ENCODE peak calls at places on chromosomes 5 and 9, in five cellular contexts. D is neuronal stem cell, Y is mesenchymal stem cell, J is IMR-90, V is H9. G is an unnamed sample.

GRCh38 chr9:113566712-113567071 is 103.2 kb downstream of the RGS3 start:
- DNase-seq in Y (no peak), J (no peak), V (no peak), D (no peak), G (no peak)

GRCh38 chr5:163379298-163380155 is 57.9 kb upstream of the CCNG1 start:
- DNase-seq in V (no peak), D (no peak), Y (peak), J (peak), G (peak)

GRCh38 chr5:9361835-9362234 is 184.0 kb downstream of the SEMA5A start:
- DNase-seq in Y (peak), D (peak), V (peak), J (peak), G (peak)

GRCh38 chr9:125343518-125344284 is 82.1 kb downstream of the GAPVD1 start:
- DNase-seq in J (peak), D (peak), Y (peak), V (peak), G (no peak)

GRCh38 chr9:13278023-13278367 is 1.5 kb downstream of the MPDZ start:
- DNase-seq in Y (peak), J (peak), D (no peak), V (no peak), G (no peak)

GRCh38 chr5:56822961-56823360 is 7.6 kb downstream of the MAP3K1 start:
- DNase-seq in J (no peak), Y (no peak), V (no peak), D (no peak), G (no peak)

GRCh38 chr9:107480386-107480789 is 9.2 kb downstream of the KLF4 start:
- DNase-seq in V (no peak), Y (peak), J (peak), D (no peak), G (peak)

GRCh38 chr9:18473551-18474279 is at the start of gene ADAMTSL1:
- DNase-seq in V (peak), J (peak), D (peak), Y (peak), G (no peak)

GRCh38 chr9:6142816-6143454 is 72.7 kb upstream of the IL33 start:
- DNase-seq in J (no peak), D (no peak), Y (no peak), V (no peak), G (no peak)

GRCh38 chr9:77876091-77876490 is 155.5 kb downstream of the GNAQ start:
- DNase-seq in D (no peak), V (no peak), Y (peak), J (no peak), G (no peak)

GRCh38 chr5:43389679-43390329 is 22.4 kb downstream of the CCL28 start:
- DNase-seq in V (peak), Y (peak), D (peak), J (peak), G (peak)

GRCh38 chr9:106479679-106480078 is 383.3 kb upstream of the ZNF462 start:
- DNase-seq in V (no peak), J (no peak), D (no peak), Y (no peak), G (no peak)

GRCh38 chr5:133229931-133230664 is 178.3 kb downstream of the HSPA4 start:
- DNase-seq in V (no peak), D (no peak), J (peak), Y (no peak), G (no peak)

GRCh38 chr9:112033237-112034215 is 136.9 kb downstream of the UGCG start:
- DNase-seq in D (no peak), J (no peak), Y (peak), V (no peak), G (no peak)

GRCh38 chr9:116493183-116493582 is 193.9 kb upstream of the TRIM32 start:
- DNase-seq in Y (no peak), V (no peak), J (peak), D (no peak), G (no peak)

GRCh38 chr9:31153250-31153840 is 1231.1 kb upstream of the ACO1 start:
- DNase-seq in V (no peak), J (no peak), D (no peak), Y (peak), G (no peak)

GRCh38 chr5:119070828-119071572 is at the start of gene DMXL1:
- DNase-seq in V (peak), D (peak), J (peak), Y (peak), G (peak)

GRCh38 chr5:168039485-168040005 is 251.9 kb upstream of the WWC1 start:
- DNase-seq in V (no peak), Y (no peak), J (no peak), D (no peak), G (no peak)

GRCh38 chr9:111959468-111959941 is 62.9 kb downstream of the UGCG start:
- DNase-seq in Y (peak), V (no peak), J (peak), D (no peak), G (peak)

GRCh38 chr5:177071671-177072385 is 14.9 kb upstream of the FGFR4 start:
- DNase-seq in Y (peak), D (peak), V (peak), J (peak), G (peak)

GRCh38 chr5:60633336-60633735 is 66.6 kb downstream of the DEPDC1B start:
- DNase-seq in Y (peak), J (peak), D (no peak), V (no peak), G (peak)

GRCh38 chr5:26872337-26872736 is 166.0 kb downstream of the CDH9 start:
- DNase-seq in Y (no peak), V (no peak), D (no peak), J (no peak), G (no peak)

GRCh38 chr5:179613460-179614071 is 9.9 kb downstream of the HNRNPH1 start:
- DNase-seq in D (no peak), J (no peak), Y (no peak), V (no peak), G (peak)

GRCh38 chr5:178895615-178896571 is at the start of gene ZFP2:
- DNase-seq in J (peak), D (peak), Y (peak), V (peak), G (peak)

GRCh38 chr9:91240596-91240995 is 121.1 kb downstream of the AUH start:
- DNase-seq in J (no peak), V (no peak), D (no peak), Y (no peak), G (no peak)

GRCh38 chr5:75843319-75843718 is 126.1 kb upstream of the POC5 start:
- DNase-seq in D (no peak), V (no peak), J (no peak), Y (no peak), G (no peak)

GRCh38 chr5:2093859-2094615 is 211.3 kb upstream of the IRX4 start:
- DNase-seq in V (no peak), D (no peak), J (no peak), Y (no peak), G (no peak)

GRCh38 chr5:169431386-169431785 is 130.4 kb upstream of the SLIT3 start:
- DNase-seq in J (no peak), D (no peak), Y (no peak), V (no peak), G (peak)

GRCh38 chr9:518540-518939 is 303.9 kb downstream of the DOCK8 start:
- DNase-seq in V (no peak), Y (no peak), J (no peak), D (no peak), G (no peak)

GRCh38 chr5:139702548-139702947 is 54.4 kb downstream of the CXXC5 start:
- DNase-seq in Y (no peak), D (no peak), V (no peak), J (no peak), G (no peak)

GRCh38 chr5:139707445-139708003 is 59.4 kb downstream of the CXXC5 start:
- DNase-seq in J (no peak), D (no peak), V (no peak), Y (no peak), G (no peak)

GRCh38 chr5:139705655-139706587 is 57.8 kb downstream of the CXXC5 start:
- DNase-seq in V (no peak), Y (no peak), J (no peak), D (no peak), G (no peak)

GRCh38 chr5:139704748-139705147 is 56.6 kb downstream of the CXXC5 start:
- DNase-seq in D (no peak), Y (no peak), J (no peak), V (no peak), G (no peak)

DNA sequence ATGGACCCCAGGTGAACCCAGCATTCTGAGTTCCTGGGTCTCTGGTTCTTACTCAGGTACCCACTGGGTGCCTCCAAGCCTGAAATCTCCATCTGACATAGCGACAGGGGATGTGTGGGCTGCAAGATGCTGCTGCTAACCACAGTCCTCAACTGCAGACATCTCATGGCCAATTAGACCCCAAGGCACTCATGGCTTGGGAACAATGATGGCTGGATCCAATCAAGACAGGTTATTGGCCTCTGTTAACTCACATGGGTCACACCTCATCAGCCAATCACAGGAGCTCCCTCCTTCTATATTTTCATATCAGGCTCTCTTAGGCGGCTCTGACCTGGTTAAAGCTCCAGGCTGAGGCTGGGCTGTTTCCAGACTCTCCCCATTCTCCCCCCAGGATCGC is 57.0 kb downstream of the CXXC5 start:
- DNase-seq in J (no peak), V (no peak), D (no peak), Y (no peak), G (no peak)
- H3K4ac ChIP-seq in J (no peak), V (no peak), D (no peak), Y (no peak), G (peak)

GRCh38 chr9:105242557-105242956 is 1.9 kb upstream of the SLC44A1 start:
- DNase-seq in Y (peak), J (no peak), D (no peak), V (no peak), G (no peak)
- H2AFZ ChIP-seq in Y (no peak), J (no peak), D (peak), V (no peak), G (no peak)

DNA sequence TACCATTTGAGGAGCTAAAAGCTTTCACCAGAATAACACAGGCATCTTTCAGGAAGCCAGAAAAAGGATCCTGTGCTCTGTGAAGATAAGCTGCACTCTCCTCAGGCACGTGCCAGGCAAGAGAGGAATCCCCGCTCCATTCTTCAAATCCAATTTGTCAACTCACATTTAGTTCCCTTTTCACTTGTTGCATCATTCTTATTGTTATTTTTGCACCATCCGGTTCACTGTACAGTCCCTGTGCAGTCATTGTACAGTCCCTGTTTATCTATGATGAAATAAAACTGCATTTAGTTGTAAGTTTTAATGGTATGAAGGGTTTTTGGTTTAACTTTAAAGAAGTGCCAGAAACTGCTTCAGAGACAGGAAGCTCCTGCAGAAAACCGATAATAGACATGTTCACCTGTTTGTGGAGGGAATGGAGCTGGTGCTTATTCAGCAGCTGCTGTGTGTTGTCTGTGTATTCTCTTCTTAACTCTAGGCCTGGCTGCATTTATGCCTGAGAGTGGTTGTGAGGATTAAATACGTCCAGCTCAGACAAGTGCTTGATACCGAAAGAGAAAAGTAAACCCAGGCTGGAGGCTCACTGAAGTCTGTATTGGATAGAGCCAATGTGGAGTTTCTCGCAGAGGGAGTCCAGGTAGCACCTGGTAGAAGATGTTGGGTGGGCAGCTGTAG is 22.4 kb downstream of the IFNW1 start:
- DNase-seq in V (no peak), D (no peak), J (no peak), Y (no peak), G (no peak)
- H2AK5ac ChIP-seq in V (no peak), D (no peak), J (no peak), Y (no peak), G (no peak)

DNA sequence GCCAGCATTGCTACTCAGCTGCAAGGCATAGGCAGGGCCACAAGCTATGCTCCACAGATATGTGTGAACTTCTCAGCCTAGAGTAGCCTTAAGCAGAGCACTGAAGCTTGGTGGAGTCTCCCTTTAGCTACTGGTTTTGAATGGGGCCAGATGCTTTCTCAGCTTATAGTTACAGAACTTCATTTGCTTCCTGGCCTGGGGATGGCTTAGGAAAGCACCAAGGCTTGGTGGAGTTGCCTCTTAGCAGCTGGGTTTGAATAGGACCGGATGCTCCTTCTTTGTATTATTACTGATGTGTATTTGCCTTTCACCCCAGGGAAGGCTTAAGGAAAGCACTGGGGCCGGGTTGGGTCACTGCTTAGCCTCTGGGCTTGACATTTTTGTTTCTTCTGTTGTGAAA is 497.8 kb upstream of the SEMA6A start:
- DNase-seq in J (no peak), D (no peak), Y (no peak), V (peak), G (no peak)
- H3K4ac ChIP-seq in J (no peak), D (no peak), Y (no peak), V (no peak), G (no peak)

GRCh38 chr5:15009420-15009819 is 137.8 kb upstream of the ANKH start:
- DNase-seq in Y (peak), V (no peak), D (no peak), J (peak), G (peak)
- H2AFZ ChIP-seq in Y (no peak), V (no peak), D (no peak), J (no peak), G (no peak)

GRCh38 chr9:34581318-34581717 is 8.2 kb downstream of the CNTFR start:
- DNase-seq in J (no peak), V (no peak), D (no peak), Y (no peak), G (no peak)

GRCh38 chr9:34585946-34586705 is 3.4 kb downstream of the CNTFR start:
- DNase-seq in D (no peak), J (no peak), V (no peak), Y (no peak), G (no peak)

GRCh38 chr9:34587271-34587670 is 2.3 kb downstream of the CNTFR start:
- DNase-seq in D (no peak), V (no peak), J (no peak), Y (no peak), G (no peak)

GRCh38 chr9:34588671-34589370 is 703 bp downstream of the CNTFR start:
- DNase-seq in D (no peak), J (no peak), Y (no peak), V (no peak), G (no peak)

DNA sequence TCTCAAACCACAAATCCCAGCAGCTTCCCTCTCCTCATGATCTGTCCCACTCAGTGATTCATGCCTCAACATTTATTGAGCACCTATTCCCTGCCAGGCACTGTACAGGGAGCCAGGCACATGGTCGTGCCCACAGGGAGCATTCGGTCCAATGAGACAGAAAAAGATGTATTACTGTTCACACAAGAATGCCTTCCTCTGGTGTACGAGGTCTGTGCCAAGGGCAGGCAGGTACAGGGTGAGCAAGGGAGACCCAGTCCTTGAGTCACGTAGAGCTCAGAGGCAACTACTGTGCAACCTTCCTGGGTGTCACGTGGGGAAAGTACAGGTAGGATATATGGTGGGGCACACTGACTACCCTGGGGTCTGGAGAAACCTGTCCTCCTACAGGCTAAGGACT is 4.6 kb downstream of the CNTFR start:
- DNase-seq in J (no peak), Y (no peak), D (no peak), V (no peak), G (no peak)
- H2AK5ac ChIP-seq in J (no peak), Y (no peak), D (peak), V (no peak), G (no peak)

GRCh38 chr9:129335456-129336129 is 157.5 kb upstream of the IER5L start:
- DNase-seq in V (no peak), J (no peak), D (no peak), Y (no peak), G (no peak)
- H3K4ac ChIP-seq in V (no peak), J (peak), D (no peak), Y (peak), G (peak)

G was measured in trophoblast cell.